ENCODE peak calls at places on chromosomes 3 and 15, in ten cellular contexts. X is A549, E is H1, P is HCT116, B is HepG2, I is K562, V is NB4, F is GM12878, U is SK-N-SH, Y is endothelial cell of umbilical vein. R is an unnamed sample.

GRCh38 chr3:41148446-41148845 is 50.9 kb upstream of the CTNNB1 start:
- DNase-seq in Y (no peak), P (no peak), I (no peak), E (no peak), X (no peak), F (no peak), B (no peak), U (peak; percentile 7), V (no peak), R (no peak)

GRCh38 chr3:127273196-127273595 is 14.7 kb downstream of the PRR20G start:
- DNase-seq in B (no peak), V (no peak), F (no peak), Y (no peak), I (no peak), E (no peak), P (no peak), U (no peak), X (no peak), R (no peak)

GRCh38 chr3:169886671-169887070 is 16.9 kb upstream of the LRRC31 start:
- DNase-seq in E (no peak), B (no peak), X (no peak), V (no peak), Y (no peak), F (no peak), U (peak; percentile 11), I (no peak), P (no peak), R (no peak)

GRCh38 chr3:182118081-182118480 is 406.4 kb downstream of the SOX2 start:
- DNase-seq in P (no peak), F (no peak), B (no peak), V (no peak), X (no peak), U (no peak), I (no peak), Y (no peak), E (no peak), R (no peak)

GRCh38 chr15:39327005-39327725 is 253.7 kb upstream of the THBS1 start:
- DNase-seq in P (no peak), X (no peak), E (no peak), Y (no peak), V (peak; percentile 94), B (no peak), I (no peak), F (no peak), U (no peak), R (no peak)

GRCh38 chr15:36571301-36571700 is 8.1 kb upstream of the CDIN1 start:
- DNase-seq in F (no peak), P (no peak), B (no peak), Y (no peak), E (no peak), I (no peak), U (no peak), X (no peak), V (no peak), R (no peak)

GRCh38 chr3:114519415-114519814 is 225.6 kb downstream of the TIGIT start:
- DNase-seq in V (no peak), P (no peak), F (peak; percentile 26), B (no peak), E (no peak), U (peak; percentile 6), I (no peak), X (peak; percentile 54), Y (peak; percentile 49), R (peak; percentile 17)

GRCh38 chr3:62688050-62688449 is 187.2 kb downstream of the CADPS start:
- DNase-seq in P (no peak), U (no peak), I (no peak), F (no peak), B (no peak), Y (no peak), E (no peak), X (no peak), V (no peak), R (no peak)

GRCh38 chr3:8784676-8785435 is 15.4 kb upstream of the OXTR start:
- DNase-seq in P (no peak), U (peak; percentile 59), E (no peak), Y (peak; percentile 41), X (no peak), B (no peak), F (no peak), I (no peak), V (no peak), R (no peak)

GRCh38 chr3:184884359-184885017 is 72.5 kb downstream of the VPS8 start:
- DNase-seq in X (no peak), B (no peak), E (no peak), P (no peak), V (no peak), F (peak; percentile 55), I (no peak), Y (no peak), U (no peak), R (no peak)

GRCh38 chr3:45176912-45177311 is 30.7 kb upstream of the CDCP1 start:
- DNase-seq in X (no peak), I (no peak), P (no peak), U (no peak), V (no peak), E (no peak), Y (no peak), B (no peak), F (no peak), R (no peak)

GRCh38 chr15:77720617-77721016 is 87.9 kb upstream of the LINGO1 start:
- DNase-seq in B (no peak), V (no peak), P (no peak), Y (no peak), F (no peak), X (no peak), U (peak; percentile 61), E (no peak), I (no peak), R (no peak)

GRCh38 chr3:149879872-149880271 is 66.9 kb downstream of the RNF13 start:
- DNase-seq in P (peak; percentile 24), B (peak; percentile 24), V (peak; percentile 42), E (no peak), I (peak; percentile 6), X (peak; percentile 68), U (peak; percentile 44), Y (peak; percentile 77), F (no peak), R (peak; percentile 63)

GRCh38 chr3:38002291-38002876 is 11.8 kb downstream of the VILL start:
- DNase-seq in E (no peak), F (no peak), Y (no peak), B (no peak), I (no peak), V (no peak), X (no peak), U (no peak), P (no peak), R (peak; percentile 3)

GRCh38 chr3:190012314-190012782 is 108.3 kb downstream of the P3H2 start:
- DNase-seq in X (peak; percentile 73), V (no peak), Y (peak; percentile 40), I (no peak), P (peak; percentile 49), E (no peak), F (no peak), B (peak; percentile 66), U (no peak), R (no peak)

DNA sequence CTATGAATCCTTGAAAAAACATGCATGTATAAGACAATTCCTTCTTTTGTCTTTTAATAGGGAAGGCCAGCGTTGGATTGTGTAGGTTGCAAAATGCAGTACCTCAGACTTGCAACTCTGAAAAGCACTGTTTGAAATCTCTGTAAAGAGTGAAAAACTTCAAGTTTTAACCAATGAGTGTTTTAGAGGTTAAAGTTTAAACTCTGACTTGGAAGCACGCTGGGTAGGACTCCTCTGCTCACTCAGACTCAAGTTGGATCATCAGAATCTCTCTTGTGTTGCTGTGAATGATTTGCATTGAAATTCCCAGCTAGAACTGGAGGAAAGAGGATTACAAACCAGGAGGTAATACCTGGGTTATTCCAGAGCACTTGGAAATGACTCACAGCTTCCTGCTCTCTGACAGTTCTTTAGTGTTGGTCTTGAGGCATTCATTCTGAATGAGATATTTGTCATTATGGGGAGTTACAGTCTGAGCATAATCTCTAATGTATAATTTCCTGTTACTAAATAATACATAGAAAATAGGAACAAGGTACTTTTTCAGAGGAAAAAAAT is 49.1 kb downstream of the PLS1 start:
- DNase-seq in E (no peak), P (peak; percentile 41), V (no peak), U (no peak), I (no peak), X (peak; percentile 53), Y (peak; percentile 54), F (no peak), B (peak; percentile 51), R (no peak)
- TF ChIP-seq MAX in E (no peak), P (no peak), V (no peak), U (no peak), I (no peak), X (no peak), Y (no peak), F (no peak), B (no peak), R (no peak)

GRCh38 chr3:29696311-29696710 is 415.4 kb downstream of the RBMS3 start:
- DNase-seq in B (no peak), F (no peak), P (no peak), E (no peak), V (no peak), Y (no peak), U (no peak), X (no peak), I (no peak), R (no peak)

GRCh38 chr3:29695201-29695904 is 414.5 kb downstream of the RBMS3 start:
- DNase-seq in P (no peak), U (no peak), F (no peak), V (no peak), I (no peak), E (no peak), Y (peak; percentile 70), B (no peak), X (peak; percentile 17), R (no peak)

GRCh38 chr3:29694783-29695182 is 413.9 kb downstream of the RBMS3 start:
- DNase-seq in P (peak; percentile 42), E (no peak), U (no peak), I (no peak), X (peak; percentile 88), Y (peak; percentile 88), V (no peak), B (peak; percentile 3), F (no peak), R (no peak)

GRCh38 chr3:29695905-29696238 is 415.0 kb downstream of the RBMS3 start:
- DNase-seq in U (no peak), V (no peak), P (no peak), E (no peak), F (no peak), B (no peak), Y (no peak), X (no peak), I (no peak), R (no peak)

GRCh38 chr3:29697989-29698388 is 417.1 kb downstream of the RBMS3 start:
- DNase-seq in E (no peak), V (no peak), U (no peak), I (no peak), P (no peak), Y (no peak), X (no peak), F (no peak), B (no peak), R (no peak)
- TF ChIP-seq MAX in E (no peak), V (no peak), U (no peak), I (no peak), P (no peak), Y (no peak), X (no peak), F (no peak), B (no peak), R (no peak)

GRCh38 chr3:16177962-16178627 is 3.6 kb downstream of the GALNT15 start:
- DNase-seq in V (peak; percentile 69), F (no peak), X (peak; percentile 83), B (peak; percentile 42), E (peak; percentile 75), U (peak; percentile 88), P (peak; percentile 38), I (peak; percentile 86), Y (peak; percentile 74), R (peak; percentile 91)
- TF ChIP-seq MAX in V (no peak), F (no peak), X (peak; percentile 66), B (no peak), E (peak; percentile 25), U (peak; percentile 77), P (no peak), I (no peak), Y (no peak), R (no peak)

GRCh38 chr15:32994810-32995424 is 199.6 kb downstream of the FMN1 start:
- DNase-seq in F (no peak), Y (peak; percentile 63), X (peak; percentile 62), I (peak; percentile 26), U (peak; percentile 38), E (no peak), V (peak; percentile 28), B (peak; percentile 7), P (peak; percentile 21), R (no peak)
- TF ChIP-seq MAX in F (no peak), Y (no peak), X (no peak), I (no peak), U (no peak), E (no peak), V (no peak), B (no peak), P (no peak), R (no peak)

R was measured in WTC11.